ENCODE peak calls at places on chromosomes 13 and 19, in seven cellular contexts. X is heart right ventricle, F is tibial nerve, M is endodermal cell, R is K562, D is breast epithelium, A is pancreas. N is an unnamed sample. For H3K4me1, the result is how much of the 10 kb centered on the place peaks cover.

GRCh38 chr19:916645-917322 is 349 bp upstream of the KISS1R start:
- DNase-seq in X (no peak), F (no peak), M (peak), R (peak), D (no peak), A (no peak), N (no peak)

GRCh38 chr19:4430760-4431159 is 26.8 kb downstream of the UBXN6 start:
- DNase-seq in X (no peak), F (no peak), M (no peak), R (no peak), D (no peak), A (no peak), N (no peak)

GRCh38 chr13:43652751-43653150 is 134.0 kb downstream of the ENOX1 start:
- DNase-seq in X (no peak), F (no peak), M (no peak), R (no peak), D (no peak), A (no peak), N (no peak)

GRCh38 chr13:25187596-25187995 is 15.5 kb upstream of the AMER2 start:
- DNase-seq in X (no peak), F (no peak), M (no peak), R (no peak), D (no peak), A (no peak), N (no peak)

GRCh38 chr19:21704320-21704719 is 63.1 kb downstream of the ZNF100 start:
- DNase-seq in X (no peak), F (no peak), M (no peak), R (no peak), D (no peak), A (no peak), N (no peak)

GRCh38 chr13:111382411-111382810 is 62.0 kb downstream of the TEX29 start:
- DNase-seq in X (no peak), F (no peak), M (peak), R (no peak), D (no peak), A (no peak), N (no peak)

GRCh38 chr19:53927745-53928144 is 18.7 kb downstream of the CACNG7 start:
- DNase-seq in X (no peak), F (no peak), M (peak), R (peak), D (no peak), A (no peak), N (no peak)

GRCh38 chr13:99522288-99522687 is 21.0 kb downstream of the TM9SF2 start:
- DNase-seq in X (no peak), F (no peak), M (no peak), R (no peak), D (no peak), A (no peak), N (no peak)

GRCh38 chr19:44111910-44112463 is 1.2 kb upstream of the ZNF225 start:
- DNase-seq in X (no peak), F (no peak), M (peak), R (no peak), D (no peak), A (no peak), N (no peak)

GRCh38 chr13:113009743-113010509 is 40.9 kb downstream of the MCF2L start:
- DNase-seq in X (no peak), F (no peak), M (no peak), R (no peak), D (no peak), A (no peak), N (no peak)

GRCh38 chr13:108933061-108933460 is 303.6 kb downstream of the MYO16 start:
- DNase-seq in X (no peak), F (no peak), M (no peak), R (no peak), D (no peak), A (no peak), N (no peak)

GRCh38 chr19:46069841-46070341 is 29.1 kb upstream of the IGFL4 start:
- DNase-seq in X (no peak), F (no peak), M (no peak), R (no peak), D (no peak), A (no peak), N (no peak)

GRCh38 chr19:40721936-40722661 is 5.2 kb downstream of the ITPKC start:
- DNase-seq in X (no peak), F (no peak), M (no peak), R (no peak), D (no peak), A (no peak), N (no peak)

GRCh38 chr13:21435710-21436151 is 23.4 kb downstream of the ZDHHC20 start:
- DNase-seq in X (peak), F (peak), M (no peak), R (peak), D (no peak), A (no peak), N (peak)

GRCh38 chr19:52270266-52270885 is 989 bp downstream of the ZNF766 start:
- DNase-seq in X (no peak), F (no peak), M (peak), R (peak), D (no peak), A (no peak), N (no peak)

GRCh38 chr19:55018633-55019032 is 19.4 kb downstream of the GP6 start:
- DNase-seq in X (no peak), F (no peak), M (no peak), R (no peak), D (no peak), A (no peak), N (no peak)

GRCh38 chr19:2056810-2057192 is 5.8 kb upstream of the MKNK2 start:
- DNase-seq in X (no peak), F (no peak), M (no peak), R (no peak), D (no peak), A (peak), N (no peak)

GRCh38 chr13:114279770-114280169 is 1.6 kb upstream of the UPF3A start:
- DNase-seq in X (no peak), F (no peak), M (no peak), R (no peak), D (no peak), A (no peak), N (no peak)

GRCh38 chr19:14795078-14795721 is 16.8 kb upstream of the ADGRE2 start:
- DNase-seq in X (no peak), F (no peak), M (no peak), R (no peak), D (no peak), A (no peak), N (no peak)

GRCh38 chr13:76619631-76620030 is 266.6 kb downstream of the KCTD12 start:
- DNase-seq in X (no peak), F (no peak), M (no peak), R (no peak), D (no peak), A (no peak), N (no peak)

GRCh38 chr13:77800219-77800618 is 102.7 kb downstream of the SLAIN1 start:
- DNase-seq in X (no peak), F (no peak), M (no peak), R (no peak), D (no peak), A (no peak), N (no peak)

GRCh38 chr19:12784394-12784870 is 6.9 kb upstream of the JUNB start:
- DNase-seq in X (no peak), F (no peak), M (no peak), R (peak), D (no peak), A (no peak), N (no peak)

GRCh38 chr19:9721861-9722260 is 46.7 kb downstream of the ZNF846 start:
- DNase-seq in X (no peak), F (no peak), M (no peak), R (no peak), D (no peak), A (no peak), N (no peak)
- H3K4me3 ChIP-seq in X (no peak), F (no peak), M (no peak), R (no peak), D (no peak), A (no peak), N (no peak)

GRCh38 chr19:16373989-16374388 is 49.4 kb downstream of the KLF2 start:
- DNase-seq in X (no peak), F (no peak), M (no peak), R (no peak), D (no peak), A (no peak), N (no peak)

GRCh38 chr19:16372065-16372915 is 47.7 kb downstream of the KLF2 start:
- DNase-seq in X (no peak), F (no peak), M (no peak), R (no peak), D (no peak), A (no peak), N (peak)

GRCh38 chr19:16374436-16374835 is 49.8 kb downstream of the KLF2 start:
- DNase-seq in X (no peak), F (no peak), M (no peak), R (no peak), D (no peak), A (no peak), N (no peak)

GRCh38 chr19:16373539-16373938 is 48.9 kb downstream of the KLF2 start:
- DNase-seq in X (no peak), F (peak), M (no peak), R (no peak), D (no peak), A (no peak), N (peak)

DNA sequence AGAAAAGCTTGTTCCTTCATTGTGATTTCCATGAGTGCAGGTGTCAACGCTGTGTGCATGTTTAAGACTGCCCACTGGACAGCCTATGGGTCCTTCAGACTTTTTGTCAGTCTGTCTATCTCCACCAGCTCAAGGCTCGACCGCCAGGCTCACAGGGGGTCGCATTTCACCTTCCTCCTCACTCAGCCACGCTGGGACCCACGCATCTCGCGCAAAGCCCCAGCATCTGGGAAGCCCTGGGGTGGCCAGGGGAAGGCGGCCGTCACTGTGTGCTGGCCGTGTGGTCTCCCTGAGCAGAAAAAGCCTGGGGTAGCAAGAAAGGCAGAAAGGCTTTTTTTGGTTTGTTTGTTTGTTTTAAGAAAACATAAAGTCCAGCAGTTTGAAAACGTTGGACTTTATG is 48.5 kb downstream of the KLF2 start:
- DNase-seq in X (no peak), F (no peak), M (no peak), R (no peak), D (no peak), A (no peak), N (peak)
- H3K4me1 ChIP-seq in X (half or more), F (under half), M (under half), R (under half), D (under half), A (under half), N (half or more)

DNA sequence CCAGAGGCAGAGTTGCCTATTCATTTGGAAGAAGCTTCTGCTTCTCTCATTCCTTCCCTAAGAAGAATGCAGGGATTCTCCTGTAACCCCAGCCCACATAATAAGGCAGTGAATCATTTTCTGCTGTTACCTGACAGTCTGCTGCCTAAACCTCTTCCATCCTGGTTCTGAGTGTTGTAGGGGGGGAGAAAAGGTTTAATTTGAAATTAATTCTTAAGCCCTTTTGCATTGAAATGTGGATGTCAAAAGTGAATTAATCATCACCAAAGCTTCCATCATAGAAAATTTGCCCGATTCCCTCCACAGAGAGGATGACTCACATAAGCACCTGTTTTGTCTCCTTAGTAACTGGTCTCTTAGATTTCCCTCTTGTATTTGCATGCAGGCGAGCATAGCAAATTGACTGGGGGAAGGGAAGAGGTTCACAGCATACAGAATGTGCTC is 146.7 kb upstream of the FNDC3A start:
- DNase-seq in X (no peak), F (no peak), M (peak), R (no peak), D (no peak), A (no peak), N (no peak)
- TF ChIP-seq CTCF in X (no peak), F (no peak), M (no peak), R (no peak), D (no peak), A (no peak), N (no peak)

GRCh38 chr13:40611635-40612422 is 54.6 kb downstream of the FOXO1 start:
- DNase-seq in X (no peak), F (no peak), M (peak), R (no peak), D (no peak), A (no peak), N (no peak)
- H3K4me3 ChIP-seq in X (no peak), F (no peak), M (no peak), R (no peak), D (no peak), A (no peak), N (no peak)

N was measured in left ventricle myocardium inferior.